ENCODE peak calls at places on chromosomes 7 and 10, in six cellular contexts. W, X, Z, T, O and P are unnamed samples.
A peak's percentile ranks its signal among the peaks of the same experiment; 100 is the strongest.

GRCh38 chr7:24665564-24666294 is 91.5 kb downstream of the GSDME start:
- DNase-seq in W (no peak), X (peak; percentile 19), Z (no peak), T (peak; percentile 12), O (peak; percentile 30), P (peak; percentile 12)

GRCh38 chr7:131157530-131158243 is 170.0 kb upstream of the MKLN1 start:
- DNase-seq in W (peak; percentile 66), X (no peak), Z (no peak), T (no peak), O (no peak), P (no peak)

GRCh38 chr7:144568234-144568633 is 164.7 kb upstream of the NOBOX start:
- DNase-seq in W (no peak), X (no peak), Z (no peak), T (no peak), O (no peak), P (no peak)

GRCh38 chr7:106868364-106868763 is 3.3 kb downstream of the PIK3CG start:
- DNase-seq in W (no peak), X (no peak), Z (no peak), T (no peak), O (no peak), P (no peak)

GRCh38 chr10:84140036-84140379 is 699 bp downstream of the GHITM start:
- DNase-seq in W (peak; percentile 31), X (no peak), Z (no peak), T (no peak), O (no peak), P (no peak)

GRCh38 chr7:155950898-155951553 is 138.8 kb upstream of the SHH start:
- DNase-seq in W (no peak), X (no peak), Z (no peak), T (no peak), O (no peak), P (no peak)

GRCh38 chr7:13651167-13651566 is 338.3 kb downstream of the ETV1 start:
- DNase-seq in W (no peak), X (no peak), Z (no peak), T (no peak), O (no peak), P (no peak)

GRCh38 chr10:93566435-93567276 is at the start of gene FFAR4:
- DNase-seq in W (peak; percentile 81), X (peak; percentile 36), Z (no peak), T (no peak), O (no peak), P (no peak)

GRCh38 chr7:38316733-38317360 is 43.4 kb upstream of the TARP start:
- DNase-seq in W (no peak), X (no peak), Z (no peak), T (no peak), O (no peak), P (no peak)